ENCODE peak calls at places on chromosomes 6 and 20, in nine cellular contexts. One of them, this sample, is unnamed.

GRCh38 chr6:53910834-53911233 is 116.0 kb downstream of the LRRC1 start:
- DNase-seq in stimulated activated CD4-positive, alpha-beta T cell treated with anti-CD3 and anti-CD28 coated beads, TNF-alpha, amount 100 ng/mL, for 1 hour: no peak
- DNase-seq in mammary epithelial cell: no peak
- DNase-seq in iris pigment epithelial cell: no peak
- DNase-seq in aorta: no peak
- DNase-seq in B cell: no peak
- DNase-seq in activated naive CD4-positive, alpha-beta T cell: no peak
- DNase-seq in HEK293T: no peak
- DNase-seq in NCI-H69: no peak
- DNase-seq in this sample: no peak

GRCh38 chr6:134077301-134077700 is 24.9 kb upstream of the SLC2A12 start:
- DNase-seq in HEK293T: no peak
- DNase-seq in stimulated activated CD4-positive, alpha-beta T cell treated with anti-CD3 and anti-CD28 coated beads, TNF-alpha, amount 100 ng/mL, for 1 hour: no peak
- DNase-seq in aorta: no peak
- DNase-seq in iris pigment epithelial cell: peak
- DNase-seq in B cell: no peak
- DNase-seq in NCI-H69: no peak
- DNase-seq in activated naive CD4-positive, alpha-beta T cell: no peak
- DNase-seq in mammary epithelial cell: no peak
- DNase-seq in this sample: peak

GRCh38 chr20:40431611-40432010 is 257.4 kb downstream of the MAFB start:
- DNase-seq in iris pigment epithelial cell: no peak
- DNase-seq in mammary epithelial cell: peak
- DNase-seq in stimulated activated CD4-positive, alpha-beta T cell treated with anti-CD3 and anti-CD28 coated beads, TNF-alpha, amount 100 ng/mL, for 1 hour: no peak
- DNase-seq in activated naive CD4-positive, alpha-beta T cell: no peak
- DNase-seq in HEK293T: no peak
- DNase-seq in B cell: no peak
- DNase-seq in aorta: no peak
- DNase-seq in NCI-H69: no peak
- DNase-seq in this sample: peak

GRCh38 chr6:109379706-109380105 is 2.6 kb downstream of the CD164 start:
- DNase-seq in HEK293T: no peak
- DNase-seq in stimulated activated CD4-positive, alpha-beta T cell treated with anti-CD3 and anti-CD28 coated beads, TNF-alpha, amount 100 ng/mL, for 1 hour: no peak
- DNase-seq in aorta: no peak
- DNase-seq in iris pigment epithelial cell: peak
- DNase-seq in B cell: no peak
- DNase-seq in NCI-H69: no peak
- DNase-seq in mammary epithelial cell: no peak
- DNase-seq in activated naive CD4-positive, alpha-beta T cell: no peak
- DNase-seq in this sample: peak

GRCh38 chr20:58557713-58558335 is 42.6 kb upstream of the APCDD1L start:
- DNase-seq in mammary epithelial cell: no peak
- DNase-seq in stimulated activated CD4-positive, alpha-beta T cell treated with anti-CD3 and anti-CD28 coated beads, TNF-alpha, amount 100 ng/mL, for 1 hour: no peak
- DNase-seq in iris pigment epithelial cell: no peak
- DNase-seq in NCI-H69: no peak
- DNase-seq in B cell: no peak
- DNase-seq in aorta: no peak
- DNase-seq in HEK293T: no peak
- DNase-seq in activated naive CD4-positive, alpha-beta T cell: no peak
- DNase-seq in this sample: peak

GRCh38 chr20:8658103-8658502 is 410.8 kb upstream of the PLCB4 start:
- DNase-seq in mammary epithelial cell: no peak
- DNase-seq in NCI-H69: no peak
- DNase-seq in iris pigment epithelial cell: no peak
- DNase-seq in B cell: no peak
- DNase-seq in stimulated activated CD4-positive, alpha-beta T cell treated with anti-CD3 and anti-CD28 coated beads, TNF-alpha, amount 100 ng/mL, for 1 hour: no peak
- DNase-seq in activated naive CD4-positive, alpha-beta T cell: no peak
- DNase-seq in aorta: no peak
- DNase-seq in HEK293T: no peak
- DNase-seq in this sample: no peak

GRCh38 chr20:62667530-62668440 is 25.5 kb downstream of the SLCO4A1 start:
- DNase-seq in activated naive CD4-positive, alpha-beta T cell: no peak
- DNase-seq in aorta: no peak
- DNase-seq in mammary epithelial cell: no peak
- DNase-seq in HEK293T: no peak
- DNase-seq in iris pigment epithelial cell: no peak
- DNase-seq in stimulated activated CD4-positive, alpha-beta T cell treated with anti-CD3 and anti-CD28 coated beads, TNF-alpha, amount 100 ng/mL, for 1 hour: no peak
- DNase-seq in B cell: no peak
- DNase-seq in NCI-H69: no peak
- DNase-seq in this sample: no peak

GRCh38 chr20:57585466-57586213 is 24.7 kb downstream of the PCK1 start:
- DNase-seq in iris pigment epithelial cell: no peak
- DNase-seq in aorta: peak
- DNase-seq in B cell: no peak
- DNase-seq in HEK293T: no peak
- DNase-seq in activated naive CD4-positive, alpha-beta T cell: no peak
- DNase-seq in stimulated activated CD4-positive, alpha-beta T cell treated with anti-CD3 and anti-CD28 coated beads, TNF-alpha, amount 100 ng/mL, for 1 hour: no peak
- DNase-seq in mammary epithelial cell: no peak
- DNase-seq in NCI-H69: no peak
- DNase-seq in this sample: no peak

GRCh38 chr6:134663356-134663755 is 286.5 kb downstream of the ALDH8A1 start:
- DNase-seq in stimulated activated CD4-positive, alpha-beta T cell treated with anti-CD3 and anti-CD28 coated beads, TNF-alpha, amount 100 ng/mL, for 1 hour: no peak
- DNase-seq in iris pigment epithelial cell: no peak
- DNase-seq in aorta: no peak
- DNase-seq in mammary epithelial cell: no peak
- DNase-seq in activated naive CD4-positive, alpha-beta T cell: no peak
- DNase-seq in HEK293T: no peak
- DNase-seq in NCI-H69: no peak
- DNase-seq in B cell: no peak
- DNase-seq in this sample: no peak

GRCh38 chr6:108961985-108962384 is 113.8 kb downstream of the ARMC2 start:
- DNase-seq in NCI-H69: no peak
- DNase-seq in HEK293T: no peak
- DNase-seq in B cell: no peak
- DNase-seq in activated naive CD4-positive, alpha-beta T cell: no peak
- DNase-seq in stimulated activated CD4-positive, alpha-beta T cell treated with anti-CD3 and anti-CD28 coated beads, TNF-alpha, amount 100 ng/mL, for 1 hour: no peak
- DNase-seq in iris pigment epithelial cell: peak
- DNase-seq in mammary epithelial cell: peak
- DNase-seq in aorta: no peak
- DNase-seq in this sample: no peak

GRCh38 chr6:133368664-133369063 is 127.5 kb downstream of the EYA4 start:
- DNase-seq in activated naive CD4-positive, alpha-beta T cell: no peak
- DNase-seq in aorta: no peak
- DNase-seq in stimulated activated CD4-positive, alpha-beta T cell treated with anti-CD3 and anti-CD28 coated beads, TNF-alpha, amount 100 ng/mL, for 1 hour: no peak
- DNase-seq in HEK293T: peak
- DNase-seq in NCI-H69: peak
- DNase-seq in iris pigment epithelial cell: no peak
- DNase-seq in mammary epithelial cell: no peak
- DNase-seq in B cell: no peak
- DNase-seq in this sample: no peak